ENCODE peak calls at places on chromosomes 12 and 14, in ten cellular contexts. B is glutamatergic neuron, D is ascending aorta, P is WTC11, R is Caco-2, H is mucosa of descending colon, C is bronchial epithelial cell, A is cardiac muscle cell, J is GM20000, U is psoas muscle. G is an unnamed sample.

GRCh38 chr12:129401572-129401971 is 502.3 kb downstream of the TMEM132D start:
- DNase-seq in D (no peak), J (no peak), A (no peak), P (no peak), B (no peak), C (no peak), H (peak), R (no peak), U (no peak), G (no peak)

GRCh38 chr12:39145175-39145999 is 240.0 kb upstream of the CPNE8 start:
- DNase-seq in P (peak), H (peak), U (peak), B (peak), A (peak), J (peak), R (no peak), D (no peak), C (no peak), G (no peak)

GRCh38 chr14:53462931-53463778 is 310.0 kb upstream of the DDHD1 start:
- DNase-seq in J (no peak), D (no peak), H (no peak), U (no peak), C (peak), B (no peak), A (peak), R (peak), P (no peak), G (no peak)

GRCh38 chr14:22164616-22165015 is 424.4 kb downstream of the DAD1 start:
- DNase-seq in A (no peak), R (no peak), U (no peak), H (no peak), C (peak), J (no peak), B (no peak), P (no peak), D (no peak), G (no peak)

GRCh38 chr14:54599932-54600331 is 33.0 kb downstream of the SAMD4A start:
- DNase-seq in J (no peak), A (no peak), D (no peak), U (no peak), P (no peak), H (no peak), B (no peak), C (peak), R (no peak), G (no peak)

GRCh38 chr14:79783061-79783460 is 428.2 kb downstream of the DIO2 start:
- DNase-seq in P (no peak), H (no peak), D (no peak), B (no peak), R (no peak), J (no peak), U (no peak), A (no peak), C (no peak), G (no peak)

GRCh38 chr14:21498540-21499526 is 12.3 kb downstream of the METTL3 start:
- DNase-seq in H (no peak), U (no peak), D (no peak), B (no peak), P (no peak), A (peak), C (peak), R (no peak), J (peak), G (no peak)

GRCh38 chr14:35050652-35051051 is 4.6 kb downstream of the FAM177A1 start:
- DNase-seq in H (no peak), P (no peak), B (no peak), C (peak), J (no peak), D (no peak), A (no peak), U (no peak), R (no peak), G (no peak)

GRCh38 chr12:80226576-80226975 is 127.2 kb downstream of the OTOGL start:
- DNase-seq in B (no peak), J (no peak), R (no peak), D (no peak), U (no peak), P (no peak), C (peak), A (no peak), H (no peak), G (no peak)

GRCh38 chr14:36070056-36071043 is 106.2 kb downstream of the PTCSC3 start:
- DNase-seq in A (peak), J (peak), P (peak), R (peak), B (peak), H (peak), U (peak), C (peak), D (no peak), G (peak)

GRCh38 chr14:100747021-100747586 is 20.4 kb downstream of the DLK1 start:
- DNase-seq in H (no peak), U (peak), J (no peak), D (no peak), P (no peak), A (no peak), R (no peak), B (no peak), C (peak), G (no peak)

GRCh38 chr14:72643317-72643801 is 250.5 kb downstream of the DPF3 start:
- DNase-seq in P (no peak), H (no peak), C (peak), A (no peak), J (no peak), B (peak), U (peak), D (no peak), R (no peak), G (no peak)

GRCh38 chr12:3511760-3512159 is 20.8 kb downstream of the PRMT8 start:
- DNase-seq in U (no peak), B (no peak), R (no peak), J (no peak), H (no peak), C (no peak), A (no peak), P (no peak), D (no peak), G (no peak)

GRCh38 chr14:50139192-50139591 is 22.8 kb upstream of the VCPKMT start:
- DNase-seq in C (no peak), B (no peak), P (no peak), H (no peak), A (no peak), U (no peak), R (no peak), D (no peak), J (no peak), G (no peak)

GRCh38 chr12:119179335-119180021 is 747 bp downstream of the HSPB8 start:
- DNase-seq in J (no peak), U (peak), P (peak), D (no peak), H (no peak), B (no peak), R (peak), A (peak), C (peak), G (no peak)

GRCh38 chr14:101333335-101334280 is 227.7 kb upstream of the DIO3 start:
- DNase-seq in D (no peak), P (no peak), A (no peak), B (no peak), U (no peak), R (no peak), H (no peak), C (no peak), J (no peak), G (no peak)

GRCh38 chr12:88743946-88744685 is 163.8 kb upstream of the KITLG start:
- DNase-seq in J (no peak), R (no peak), B (no peak), P (no peak), U (no peak), D (no peak), A (no peak), H (no peak), C (no peak), G (no peak)

GRCh38 chr12:110371408-110372055 is 32.0 kb downstream of the ANAPC7 start:
- DNase-seq in H (no peak), J (peak), D (no peak), P (no peak), A (no peak), U (no peak), C (no peak), B (no peak), R (no peak), G (no peak)

GRCh38 chr14:92362781-92363235 is 39.8 kb downstream of the SLC24A4 start:
- DNase-seq in B (no peak), C (no peak), H (no peak), A (no peak), D (peak), J (no peak), P (no peak), R (no peak), U (peak), G (no peak)

GRCh38 chr14:94030571-94030970 is 4.4 kb downstream of the OTUB2 start:
- DNase-seq in J (no peak), H (no peak), R (no peak), D (no peak), B (no peak), C (no peak), P (no peak), U (no peak), A (no peak), G (no peak)

GRCh38 chr12:8829621-8830020 is 7.2 kb downstream of the A2ML1 start:
- DNase-seq in U (no peak), P (no peak), A (no peak), H (no peak), D (no peak), R (no peak), C (no peak), J (no peak), B (no peak), G (no peak)

GRCh38 chr12:83122623-83122934 is 435.9 kb downstream of the TMTC2 start:
- DNase-seq in D (no peak), B (no peak), P (no peak), R (no peak), J (no peak), H (no peak), A (no peak), U (no peak), C (no peak), G (no peak)

GRCh38 chr12:111602348-111602747 is 3.2 kb upstream of the ATXN2 start:
- DNase-seq in R (no peak), J (no peak), A (no peak), C (no peak), D (no peak), U (no peak), B (no peak), P (no peak), H (no peak), G (no peak)

DNA sequence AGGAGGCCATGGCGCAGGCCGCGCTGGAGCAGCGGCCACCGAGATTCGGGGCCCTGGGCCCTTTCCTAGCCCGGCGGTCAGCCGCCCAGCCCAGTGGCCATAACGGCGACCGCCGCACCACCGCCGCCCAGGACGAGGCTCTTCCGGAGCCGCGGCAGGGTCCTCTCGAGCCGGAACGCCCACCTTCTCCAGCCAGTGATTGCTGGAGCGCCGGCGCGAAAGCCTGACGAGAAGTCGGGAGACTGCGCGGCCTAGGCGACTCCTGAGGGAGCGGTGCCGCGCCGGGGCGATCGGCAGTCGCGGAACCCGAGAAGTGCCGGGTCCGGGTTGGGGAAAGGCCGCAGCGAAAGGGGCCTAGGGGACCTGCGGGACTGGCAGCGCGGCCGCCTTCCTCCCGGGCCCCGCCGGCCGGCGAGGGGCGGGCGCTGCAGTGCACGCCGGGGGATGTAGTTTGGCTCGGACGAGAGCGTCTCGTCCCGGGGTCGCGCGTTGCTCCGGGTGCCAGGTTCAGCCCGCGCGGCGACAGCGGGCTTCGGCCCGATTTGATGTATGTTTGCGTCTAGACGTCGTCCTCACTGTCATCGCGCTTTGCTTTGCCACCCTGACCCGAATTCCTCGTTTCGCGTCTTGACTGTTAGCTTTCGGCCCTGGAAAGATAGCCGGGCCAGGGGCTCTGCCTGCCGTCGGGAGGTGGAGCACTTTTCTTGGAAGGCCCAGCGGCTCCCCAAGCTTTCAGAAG is at the start of gene VTI1B:
- DNase-seq in J (peak), A (peak), C (peak), B (peak), U (peak), H (peak), D (no peak), R (peak), P (peak), G (peak)
- TF ChIP-seq CTCF in J (no peak), A (peak), C (peak), B (no peak), U (no peak), H (no peak), D (no peak), R (peak), P (no peak), G (no peak)

DNA sequence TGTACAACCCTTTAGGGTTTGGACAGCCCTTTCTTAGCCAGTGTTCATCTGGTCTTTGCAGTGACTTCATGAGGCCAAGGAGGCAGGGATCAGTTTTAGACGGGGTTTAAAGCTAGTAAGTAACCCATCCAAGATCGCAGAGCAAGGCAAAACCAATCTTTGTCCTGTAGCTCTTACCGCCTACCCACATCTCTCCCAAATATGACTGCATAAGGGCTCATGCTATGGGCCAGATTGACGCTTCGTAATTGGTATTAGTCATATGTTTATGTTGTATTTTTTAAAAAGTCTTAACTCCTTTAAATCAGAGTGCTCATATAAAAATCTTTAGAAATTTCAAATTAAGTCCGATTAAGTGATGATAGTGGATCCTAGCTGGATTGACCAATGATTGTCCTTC is 3.7 kb upstream of the CLMN start:
- DNase-seq in R (no peak), P (no peak), J (no peak), U (no peak), B (no peak), D (no peak), C (peak), A (no peak), H (no peak), G (no peak)
- TF ChIP-seq CTCF in R (no peak), P (no peak), J (no peak), U (no peak), B (no peak), D (no peak), C (no peak), A (no peak), H (no peak), G (no peak)

GRCh38 chr14:90815817-90816662 is at the start of gene TTC7B:
- DNase-seq in U (peak), R (no peak), A (peak), J (peak), H (peak), P (peak), B (peak), C (no peak), D (no peak), G (no peak)
- TF ChIP-seq CTCF in U (peak), R (peak), A (peak), J (peak), H (peak), P (no peak), B (no peak), C (peak), D (peak), G (peak)

GRCh38 chr14:85856430-85856829 is 326.5 kb downstream of the FLRT2 start:
- DNase-seq in C (peak), J (no peak), U (no peak), R (no peak), A (no peak), B (no peak), P (no peak), H (no peak), D (no peak), G (no peak)
- TF ChIP-seq CTCF in C (no peak), J (no peak), U (no peak), R (no peak), A (no peak), B (no peak), P (no peak), H (no peak), D (no peak), G (peak)

GRCh38 chr12:62021808-62022207 is 238.4 kb upstream of the USP15 start:
- DNase-seq in P (no peak), U (no peak), A (no peak), B (no peak), J (no peak), D (no peak), C (no peak), R (no peak), H (no peak), G (no peak)
- TF ChIP-seq CTCF in P (no peak), U (no peak), A (no peak), B (no peak), J (no peak), D (no peak), C (no peak), R (peak), H (no peak), G (no peak)

GRCh38 chr12:107929436-107929835 is 154.9 kb downstream of the ASCL4 start:
- DNase-seq in U (no peak), D (no peak), H (no peak), R (no peak), C (peak), B (no peak), J (peak), P (no peak), A (peak), G (no peak)
- TF ChIP-seq CTCF in U (no peak), D (no peak), H (no peak), R (peak), C (peak), B (no peak), J (no peak), P (no peak), A (peak), G (peak)

GRCh38 chr12:67630373-67631088 is 18.0 kb upstream of the DYRK2 start:
- DNase-seq in J (peak), C (no peak), P (peak), R (no peak), B (no peak), A (no peak), H (peak), D (no peak), U (no peak), G (no peak)
- TF ChIP-seq CTCF in J (no peak), C (no peak), P (no peak), R (no peak), B (no peak), A (no peak), H (no peak), D (no peak), U (no peak), G (peak)

DNA sequence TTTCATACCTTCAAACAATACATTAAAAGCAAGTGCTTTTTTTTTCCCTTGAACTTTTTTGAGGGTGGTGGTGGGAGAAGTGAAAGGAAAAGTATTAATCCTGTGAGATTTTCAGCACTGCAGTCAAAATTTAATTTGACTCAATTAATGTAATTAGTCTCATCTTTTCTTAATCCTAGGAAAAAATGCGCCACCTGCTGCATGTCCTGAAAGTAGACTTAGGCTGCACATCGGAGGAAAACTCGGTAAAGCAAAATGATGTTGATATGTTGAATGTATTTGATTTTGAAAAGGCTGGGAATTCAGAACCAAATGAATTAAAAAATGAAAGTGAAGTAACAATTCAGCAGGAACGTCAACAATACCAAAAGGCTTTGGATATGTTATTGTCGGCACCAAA is 52.2 kb downstream of the SPATA7 start:
- DNase-seq in U (no peak), A (no peak), R (no peak), D (no peak), C (peak), P (no peak), J (no peak), B (no peak), H (no peak), G (no peak)
- TF ChIP-seq CTCF in U (no peak), A (no peak), R (no peak), D (no peak), C (peak), P (no peak), J (no peak), B (no peak), H (no peak), G (no peak)

GRCh38 chr14:41280745-41281144 is 325.9 kb upstream of the LRFN5 start:
- DNase-seq in P (no peak), A (peak), R (no peak), D (no peak), H (no peak), U (no peak), B (no peak), J (no peak), C (peak), G (no peak)
- TF ChIP-seq CTCF in P (no peak), A (peak), R (peak), D (no peak), H (no peak), U (no peak), B (peak), J (no peak), C (no peak), G (peak)

DNA sequence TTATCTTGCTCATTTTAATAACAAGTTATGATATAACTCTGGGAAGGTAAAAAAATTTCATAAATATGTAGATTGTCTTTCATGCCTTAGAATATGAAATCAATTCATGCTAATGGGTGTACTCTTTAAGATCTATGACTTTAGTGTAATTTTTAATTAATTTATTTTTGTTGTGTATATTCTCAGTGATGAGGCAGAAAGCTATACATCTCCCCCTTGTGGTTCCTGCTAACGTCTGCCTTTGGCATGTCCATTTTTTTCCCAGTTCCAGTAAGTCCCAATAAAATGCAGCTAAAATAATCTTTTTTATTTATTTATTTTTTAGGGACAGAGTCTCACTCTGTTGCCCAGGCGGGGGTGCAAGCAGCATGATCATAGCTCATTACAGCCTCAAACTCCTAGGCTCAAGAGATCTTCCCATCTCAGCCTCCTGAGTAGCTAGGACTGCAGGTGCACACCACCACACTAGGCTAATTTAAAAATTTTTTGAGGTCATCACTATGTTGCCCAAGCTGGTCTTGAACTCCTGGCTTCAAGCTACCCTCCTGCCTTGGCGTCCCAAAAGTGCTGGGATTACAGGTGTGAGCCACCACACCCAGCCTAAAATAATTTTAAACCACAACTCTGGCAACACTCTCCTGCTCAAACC is 3.3 kb upstream of the CHURC1 start:
- DNase-seq in P (no peak), A (peak), U (no peak), H (no peak), R (no peak), C (peak), D (no peak), J (no peak), B (no peak), G (no peak)
- TF ChIP-seq CTCF in P (peak), A (peak), U (peak), H (peak), R (peak), C (peak), D (no peak), J (peak), B (peak), G (peak)

G was measured in type B pancreatic cell.